ENCODE peak calls at places on chromosome 15, in nine cellular contexts. U is foreskin fibroblast; B is heart left ventricle; O is transverse colon; S is mesothelial cell of epicardium; M is psoas muscle; Y is GM12864; G is CD8-positive, alpha-beta T cell; P is A549. D is an unnamed sample.

GRCh38 chr15:52789601-52790165 is 453 bp downstream of the ONECUT1 start:
- DNase-seq in U (peak), B (no peak), O (no peak), S (no peak), M (no peak), Y (no peak), G (no peak), P (peak), D (no peak)

GRCh38 chr15:65666257-65666656 is 44.5 kb downstream of the SLC24A1 start:
- DNase-seq in U (peak), B (no peak), O (no peak), S (no peak), M (no peak), Y (no peak), G (no peak), P (peak), D (no peak)

GRCh38 chr15:100572362-100572983 is 29.5 kb downstream of the LINS1 start:
- DNase-seq in U (peak), B (no peak), O (no peak), S (no peak), M (no peak), Y (no peak), G (no peak), P (no peak), D (no peak)

GRCh38 chr15:79105141-79105540 is 14.6 kb upstream of the RASGRF1 start:
- DNase-seq in U (no peak), B (no peak), O (no peak), S (no peak), M (no peak), Y (no peak), G (no peak), P (no peak), D (no peak)

GRCh38 chr15:68601206-68602197 is 22.7 kb downstream of the CORO2B start:
- DNase-seq in U (peak), B (peak), O (no peak), S (no peak), M (no peak), Y (no peak), G (no peak), P (no peak), D (peak)

GRCh38 chr15:42694398-42694797 is 42.5 kb downstream of the CDAN1 start:
- DNase-seq in U (no peak), B (no peak), O (no peak), S (no peak), M (no peak), Y (no peak), G (no peak), P (no peak), D (no peak)

GRCh38 chr15:48393650-48394049 is 62.4 kb downstream of the DUT start:
- DNase-seq in U (peak), B (peak), O (peak), S (no peak), M (peak), Y (no peak), G (no peak), P (no peak), D (no peak)

GRCh38 chr15:49035825-49036224 is 10.4 kb downstream of the SECISBP2L start:
- DNase-seq in U (no peak), B (no peak), O (no peak), S (no peak), M (no peak), Y (no peak), G (no peak), P (no peak), D (no peak)

GRCh38 chr15:66251065-66251789 is 2.3 kb downstream of the MEGF11 start:
- DNase-seq in U (no peak), B (no peak), O (no peak), S (no peak), M (no peak), Y (no peak), G (no peak), P (no peak), D (no peak)

GRCh38 chr15:34358367-34358766 is 8.6 kb downstream of the LPCAT4 start:
- DNase-seq in U (peak), B (no peak), O (no peak), S (no peak), M (no peak), Y (no peak), G (no peak), P (peak), D (no peak)
- TF ChIP-seq CTCF in U (peak), B (no peak), O (no peak), S (no peak), M (no peak), Y (no peak), G (no peak), P (peak), D (no peak)

GRCh38 chr15:71680079-71680461 is 130.3 kb upstream of the NR2E3 start:
- DNase-seq in U (no peak), B (no peak), O (no peak), S (no peak), M (no peak), Y (no peak), G (no peak), P (no peak), D (no peak)

GRCh38 chr15:71678191-71678590 is 132.2 kb upstream of the NR2E3 start:
- DNase-seq in U (peak), B (no peak), O (no peak), S (no peak), M (no peak), Y (no peak), G (no peak), P (no peak), D (no peak)

GRCh38 chr15:71677766-71678165 is 132.6 kb upstream of the NR2E3 start:
- DNase-seq in U (no peak), B (no peak), O (no peak), S (no peak), M (no peak), Y (no peak), G (no peak), P (no peak), D (no peak)

GRCh38 chr15:71679223-71680078 is 130.9 kb upstream of the NR2E3 start:
- DNase-seq in U (peak), B (no peak), O (no peak), S (no peak), M (no peak), Y (no peak), G (no peak), P (no peak), D (peak)

DNA sequence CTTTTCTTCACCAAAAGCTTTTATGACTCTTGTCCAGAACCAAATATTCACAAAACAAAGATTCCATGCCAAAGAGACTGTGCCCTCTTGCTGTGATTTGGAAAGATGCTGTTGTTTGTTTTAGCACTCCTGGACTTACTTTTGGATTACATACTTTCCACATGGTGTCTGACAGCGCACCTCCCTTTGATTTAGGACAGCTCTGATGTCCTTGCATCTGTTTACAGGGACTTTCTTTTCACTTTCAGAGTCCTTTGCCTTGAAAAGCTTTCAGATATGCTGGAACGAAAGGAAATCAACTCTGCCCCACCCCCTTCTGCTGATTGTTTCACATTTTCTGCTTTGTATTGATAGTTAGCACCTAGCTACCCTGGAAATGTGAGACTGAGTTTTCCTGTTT is 133.0 kb upstream of the NR2E3 start:
- DNase-seq in U (no peak), B (no peak), O (no peak), S (no peak), M (no peak), Y (no peak), G (no peak), P (no peak), D (no peak)
- TF ChIP-seq CTCF in U (no peak), B (no peak), O (no peak), S (no peak), M (no peak), Y (no peak), G (no peak), P (no peak), D (no peak)

DNA sequence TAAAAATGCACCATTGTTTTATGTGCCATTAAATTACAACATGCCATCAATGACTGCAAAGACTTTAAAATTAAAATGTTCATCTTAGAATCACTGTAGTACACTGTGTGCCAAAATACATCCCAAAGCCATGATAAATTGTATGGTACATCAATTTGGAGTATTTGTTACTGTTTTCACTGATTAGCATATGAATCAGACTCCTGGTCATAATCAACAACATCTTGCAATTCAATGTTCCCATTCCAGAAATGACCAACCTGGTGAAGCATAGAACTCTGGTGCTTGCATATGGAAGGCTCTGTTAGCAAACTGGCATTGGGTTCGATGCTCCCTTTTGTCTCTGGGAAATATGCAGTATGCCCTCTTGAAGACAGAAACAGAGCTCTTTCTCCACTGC is 22.5 kb downstream of the LYSMD2 start:
- DNase-seq in U (peak), B (no peak), O (no peak), S (no peak), M (no peak), Y (no peak), G (no peak), P (no peak), D (no peak)
- TF ChIP-seq CTCF in U (no peak), B (no peak), O (no peak), S (no peak), M (no peak), Y (no peak), G (no peak), P (no peak), D (no peak)

GRCh38 chr15:27481768-27482167 is 510.8 kb downstream of the GABRG3 start:
- DNase-seq in U (no peak), B (no peak), O (no peak), S (no peak), M (no peak), Y (no peak), G (no peak), P (no peak), D (no peak)
- TF ChIP-seq CTCF in U (no peak), B (no peak), O (no peak), S (no peak), M (no peak), Y (no peak), G (no peak), P (no peak), D (no peak)

DNA sequence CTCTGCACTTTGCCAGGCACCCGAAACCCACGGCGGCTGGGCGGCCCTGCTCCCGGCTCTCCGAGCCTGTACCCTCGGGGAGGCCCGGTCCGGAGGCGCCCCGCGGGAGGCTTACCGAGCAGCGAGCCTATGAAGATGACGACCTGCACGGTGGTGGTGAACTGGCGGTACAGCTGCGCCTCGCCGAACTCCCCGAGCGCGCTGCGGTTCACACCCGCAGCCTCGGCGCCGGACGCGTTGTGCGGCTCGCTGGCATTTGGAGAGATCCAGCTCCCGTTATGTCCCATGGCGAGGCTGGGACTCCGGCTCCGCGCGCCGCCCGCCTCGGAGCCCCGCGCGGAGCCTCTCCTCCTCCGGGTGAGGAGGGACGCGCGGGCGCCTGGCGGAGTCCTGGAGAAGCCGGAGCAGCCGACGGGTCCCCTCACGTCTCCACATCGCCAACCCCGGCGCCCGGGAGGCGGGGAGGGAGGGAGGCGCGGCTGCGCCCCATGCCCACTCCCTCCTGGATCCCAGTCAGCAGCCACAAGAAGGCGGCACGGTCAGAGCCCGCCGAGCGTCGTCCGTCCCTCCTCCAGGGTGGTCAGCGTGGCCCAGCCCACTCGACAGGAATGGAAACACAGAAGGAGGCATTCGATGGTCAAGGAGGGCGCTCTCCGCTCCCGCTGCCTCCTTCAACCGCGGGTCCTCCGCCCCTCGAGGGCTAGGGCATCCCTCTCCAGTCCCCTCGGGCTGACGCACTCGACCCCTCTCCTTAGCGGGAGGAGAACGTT is at the start of gene GPR176:
- DNase-seq in U (peak), B (peak), O (peak), S (peak), M (peak), Y (no peak), G (peak), P (peak), D (peak)
- TF ChIP-seq CTCF in U (no peak), B (no peak), O (no peak), S (no peak), M (no peak), Y (no peak), G (no peak), P (no peak), D (no peak)

GRCh38 chr15:91855684-91856553 is 2.4 kb downstream of the SLCO3A1 start:
- DNase-seq in U (no peak), B (no peak), O (peak), S (no peak), M (no peak), Y (no peak), G (no peak), P (peak), D (no peak)
- TF ChIP-seq CTCF in U (no peak), B (peak), O (peak), S (no peak), M (no peak), Y (no peak), G (no peak), P (peak), D (no peak)

GRCh38 chr15:37517506-37517905 is 416.9 kb upstream of the TMCO5A start:
- DNase-seq in U (no peak), B (no peak), O (no peak), S (no peak), M (no peak), Y (no peak), G (no peak), P (no peak), D (no peak)

GRCh38 chr15:37520026-37520425 is 414.4 kb upstream of the TMCO5A start:
- DNase-seq in U (no peak), B (no peak), O (no peak), S (no peak), M (no peak), Y (no peak), G (no peak), P (no peak), D (no peak)

GRCh38 chr15:37517106-37517505 is 416.8 kb upstream of the MEIS2 start:
- DNase-seq in U (no peak), B (no peak), O (no peak), S (no peak), M (no peak), Y (no peak), G (no peak), P (no peak), D (no peak)

GRCh38 chr15:37518436-37518835 is 416.0 kb upstream of the TMCO5A start:
- DNase-seq in U (no peak), B (no peak), O (no peak), S (no peak), M (no peak), Y (no peak), G (no peak), P (no peak), D (no peak)

GRCh38 chr15:37520882-37521281 is 413.6 kb upstream of the TMCO5A start:
- DNase-seq in U (no peak), B (no peak), O (no peak), S (no peak), M (no peak), Y (no peak), G (no peak), P (no peak), D (no peak)
- TF ChIP-seq CTCF in U (no peak), B (no peak), O (no peak), S (no peak), M (no peak), Y (no peak), G (no peak), P (no peak), D (no peak)

GRCh38 chr15:69610858-69611257 is 158.2 kb downstream of the RPLP1 start:
- DNase-seq in U (no peak), B (no peak), O (no peak), S (no peak), M (no peak), Y (no peak), G (no peak), P (no peak), D (no peak)
- TF ChIP-seq CTCF in U (no peak), B (no peak), O (no peak), S (no peak), M (no peak), Y (no peak), G (no peak), P (no peak), D (no peak)

GRCh38 chr15:84823580-84823878 is 6.4 kb downstream of the ALPK3 start:
- DNase-seq in U (no peak), B (no peak), O (no peak), S (no peak), M (no peak), Y (no peak), G (no peak), P (no peak), D (no peak)

GRCh38 chr15:84819791-84820190 is 2.6 kb downstream of the ALPK3 start:
- DNase-seq in U (no peak), B (no peak), O (no peak), S (no peak), M (no peak), Y (no peak), G (no peak), P (no peak), D (no peak)

GRCh38 chr15:84822774-84823579 is 5.8 kb downstream of the ALPK3 start:
- DNase-seq in U (no peak), B (no peak), O (no peak), S (no peak), M (no peak), Y (no peak), G (no peak), P (no peak), D (no peak)

GRCh38 chr15:84819291-84819768 is 2.2 kb downstream of the ALPK3 start:
- DNase-seq in U (no peak), B (peak), O (no peak), S (no peak), M (peak), Y (no peak), G (no peak), P (peak), D (no peak)

GRCh38 chr15:84821501-84822021 is 4.4 kb downstream of the ALPK3 start:
- DNase-seq in U (no peak), B (peak), O (no peak), S (no peak), M (no peak), Y (no peak), G (no peak), P (no peak), D (peak)
- TF ChIP-seq CTCF in U (no peak), B (peak), O (no peak), S (no peak), M (no peak), Y (peak), G (no peak), P (no peak), D (peak)

DNA sequence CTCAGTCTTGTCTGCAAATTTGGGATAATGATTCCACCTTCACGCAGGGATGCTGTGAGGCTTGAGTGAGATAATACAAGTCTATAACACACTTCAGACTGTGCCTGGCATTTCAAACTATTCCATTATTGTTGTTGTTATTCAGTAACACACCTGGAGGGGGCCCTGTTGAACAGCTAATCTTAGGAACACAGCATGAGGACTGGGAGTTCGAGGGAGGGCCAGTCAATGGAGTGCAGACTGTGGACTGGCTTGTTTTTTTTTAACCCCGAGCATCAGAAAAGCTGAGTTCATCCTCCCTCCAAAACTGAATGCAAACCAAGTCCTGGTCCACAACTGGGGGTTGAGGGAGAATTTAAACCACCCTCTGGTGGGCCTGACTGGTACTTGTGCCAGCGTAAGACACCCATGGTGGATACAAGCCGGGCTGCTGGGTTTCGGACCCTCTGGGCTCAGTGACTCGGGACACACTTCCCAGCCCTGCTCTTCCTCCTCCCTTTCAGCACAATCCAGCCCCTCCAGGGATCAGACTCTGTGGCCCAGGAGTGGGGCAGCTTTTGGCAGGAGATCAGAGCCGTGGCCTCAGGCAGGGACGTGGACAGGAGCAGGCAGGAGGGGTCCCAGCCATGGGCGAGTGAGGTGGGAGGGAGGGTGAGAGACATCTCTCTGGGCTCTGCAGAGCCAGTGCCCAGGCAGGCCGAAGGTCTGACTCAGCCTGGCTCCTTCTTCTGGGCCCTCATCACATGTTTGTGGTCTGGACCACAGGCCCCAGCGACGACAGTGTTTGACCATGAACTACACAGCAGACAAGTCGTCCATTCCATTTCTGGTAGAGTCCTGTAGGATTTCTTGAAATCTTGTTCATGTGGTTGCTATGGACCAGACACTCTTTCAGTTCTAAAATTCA is 36.3 kb upstream of the MEX3B start:
- DNase-seq in U (peak), B (no peak), O (no peak), S (no peak), M (no peak), Y (no peak), G (no peak), P (peak), D (no peak)
- TF ChIP-seq CTCF in U (peak), B (no peak), O (no peak), S (peak), M (no peak), Y (no peak), G (no peak), P (no peak), D (no peak)